ENCODE peak calls at places on chromosomes 4 and X, in seven cellular contexts. R, O, D, I, A, W and F are unnamed samples.

GRCh38 chr4:43990968-43991367 is 457.6 kb downstream of the KCTD8 start:
- DNase-seq in D (no peak), W (no peak), A (no peak), I (no peak), R (no peak), O (no peak), F (no peak)

GRCh38 chrX:70175338-70175737 is 1.9 kb upstream of the DGAT2L6 start:
- DNase-seq in I (no peak), D (no peak), W (no peak), O (no peak), A (no peak), R (no peak), F (no peak)

GRCh38 chr4:37762294-37763163 is 64.0 kb upstream of the PGM2 start:
- DNase-seq in W (no peak), I (peak), D (no peak), A (no peak), O (no peak), R (peak), F (no peak)

GRCh38 chrX:11196476-11196875 is 85.3 kb downstream of the HCCS start:
- DNase-seq in I (no peak), A (no peak), W (no peak), O (no peak), D (no peak), R (no peak), F (peak)

GRCh38 chr4:150962245-150962644 is 52.8 kb downstream of the LRBA start:
- DNase-seq in I (no peak), O (no peak), R (no peak), D (no peak), A (no peak), W (no peak), F (no peak)

GRCh38 chr4:56259595-56259994 is 127.7 kb downstream of the AASDH start:
- DNase-seq in D (no peak), W (no peak), I (no peak), R (no peak), O (no peak), A (no peak), F (no peak)

GRCh38 chr4:128635939-128636551 is 173.5 kb upstream of the JADE1 start:
- DNase-seq in I (no peak), R (no peak), O (peak), D (no peak), W (no peak), A (no peak), F (no peak)

GRCh38 chr4:62377700-62378099 is 1177.6 kb downstream of the ADGRL3 start:
- DNase-seq in A (no peak), D (no peak), I (no peak), O (no peak), W (no peak), R (no peak), F (no peak)

GRCh38 chr4:7655267-7655548 is 220.5 kb upstream of the PSAPL1 start:
- DNase-seq in W (no peak), D (no peak), A (no peak), O (no peak), I (no peak), R (no peak), F (no peak)

GRCh38 chr4:55824865-55825264 is 5.3 kb downstream of the EXOC1L start:
- DNase-seq in D (no peak), R (no peak), A (no peak), O (no peak), W (no peak), I (no peak), F (no peak)

GRCh38 chrX:55057691-55058249 is 17.1 kb upstream of the PAGE2B start:
- DNase-seq in A (peak), D (no peak), I (no peak), R (peak), W (no peak), O (peak), F (peak)

GRCh38 chr4:158871050-158871724 is 102.4 kb downstream of the FNIP2 start:
- DNase-seq in O (no peak), D (no peak), I (no peak), A (no peak), R (no peak), W (no peak), F (no peak)

GRCh38 chr4:21768349-21769310 is 179.9 kb downstream of the KCNIP4 start:
- DNase-seq in O (peak), I (no peak), R (no peak), D (no peak), W (no peak), A (no peak), F (no peak)

GRCh38 chr4:157217708-157218107 is 2.8 kb upstream of the GRIA2 start:
- DNase-seq in I (no peak), O (peak), D (no peak), R (no peak), A (no peak), W (no peak), F (no peak)

GRCh38 chrX:10900585-10901289 is 210.4 kb upstream of the HCCS start:
- DNase-seq in R (no peak), I (peak), A (peak), O (no peak), D (no peak), W (no peak), F (no peak)

GRCh38 chr4:160835789-160836188 is 1328.0 kb downstream of the FSTL5 start:
- DNase-seq in D (no peak), A (no peak), W (no peak), R (no peak), I (peak), O (peak), F (no peak)

GRCh38 chr4:147831452-147832192 is 99.7 kb downstream of the ARHGAP10 start:
- DNase-seq in W (no peak), A (peak), O (no peak), R (peak), D (peak), I (peak), F (peak)

GRCh38 chr4:71765349-71765748 is 18.5 kb downstream of the GC start:
- DNase-seq in A (no peak), I (peak), R (no peak), W (no peak), O (peak), D (no peak), F (no peak)

GRCh38 chr4:86600007-86600653 is 6.0 kb downstream of the PTPN13 start:
- DNase-seq in A (no peak), O (no peak), R (no peak), I (no peak), D (no peak), W (no peak), F (no peak)

GRCh38 chr4:86593726-86594558 is at the start of gene PTPN13:
- DNase-seq in O (peak), W (peak), R (peak), I (peak), D (peak), A (peak), F (peak)

GRCh38 chr4:86594559-86595425 is 677 bp downstream of the PTPN13 start:
- DNase-seq in A (peak), D (no peak), O (peak), W (peak), I (peak), R (peak), F (peak)

GRCh38 chr4:86595426-86595805 is 1.3 kb downstream of the PTPN13 start:
- DNase-seq in I (no peak), A (no peak), D (no peak), W (no peak), R (no peak), O (peak), F (no peak)

GRCh38 chr4:86596802-86597201 is 2.7 kb downstream of the PTPN13 start:
- DNase-seq in R (no peak), D (no peak), I (no peak), O (no peak), W (no peak), A (no peak), F (no peak)
- H3K4me3 ChIP-seq in R (no peak), D (no peak), I (peak), O (no peak), W (peak), A (no peak), F (peak)

DNA sequence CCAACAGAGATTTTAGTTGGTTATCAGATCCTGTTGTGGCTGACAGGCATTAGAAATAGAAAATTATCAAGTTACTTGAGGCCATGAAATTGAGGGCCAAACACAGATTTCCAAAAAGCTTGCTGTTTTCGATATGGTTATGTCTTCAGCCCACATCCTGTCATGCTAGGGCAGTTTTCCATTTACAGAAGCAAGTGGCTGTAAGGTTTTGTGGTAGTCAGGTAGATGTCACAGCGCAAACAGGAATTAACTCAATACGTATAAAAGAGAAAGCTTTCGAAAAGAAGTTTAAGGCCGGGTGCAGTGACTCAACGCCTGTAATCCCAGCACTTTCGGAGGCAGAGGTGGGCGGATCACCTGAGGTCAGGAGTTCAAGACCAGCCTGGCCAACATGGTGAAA is 104.6 kb downstream of the DMD start:
- DNase-seq in A (no peak), R (no peak), W (no peak), D (no peak), I (no peak), O (no peak), F (no peak)
- TF ChIP-seq CTCF in A (no peak), R (no peak), W (no peak), D (no peak), I (no peak), O (no peak), F (no peak)

GRCh38 chr4:122701965-122702364 is 30.5 kb upstream of the BBS12 start:
- DNase-seq in I (no peak), O (no peak), A (no peak), D (no peak), W (no peak), R (no peak), F (no peak)

GRCh38 chr4:122702939-122703338 is 29.6 kb upstream of the BBS12 start:
- DNase-seq in D (no peak), O (no peak), R (no peak), W (no peak), A (no peak), I (no peak), F (no peak)

GRCh38 chr4:122703868-122704267 is 28.6 kb upstream of the BBS12 start:
- DNase-seq in R (no peak), W (no peak), I (no peak), D (no peak), A (no peak), O (no peak), F (no peak)

GRCh38 chr4:122701061-122701460 is 31.4 kb upstream of the BBS12 start:
- DNase-seq in D (no peak), I (no peak), O (no peak), R (no peak), W (no peak), A (no peak), F (no peak)

GRCh38 chr4:122700178-122700725 is 32.3 kb upstream of the BBS12 start:
- DNase-seq in O (peak), A (no peak), R (no peak), D (peak), I (no peak), W (no peak), F (peak)
- H3K4me3 ChIP-seq in O (no peak), A (no peak), R (no peak), D (no peak), I (no peak), W (no peak), F (no peak)

GRCh38 chr4:162954976-162955375 is 211.7 kb downstream of the NAF1 start:
- DNase-seq in D (no peak), I (no peak), A (no peak), W (no peak), R (no peak), O (no peak), F (no peak)

GRCh38 chr4:162957521-162958143 is 209.1 kb downstream of the NAF1 start:
- DNase-seq in O (no peak), W (no peak), I (no peak), R (no peak), A (no peak), D (no peak), F (no peak)

GRCh38 chr4:162959056-162959455 is 207.6 kb downstream of the NAF1 start:
- DNase-seq in I (no peak), W (no peak), A (no peak), D (no peak), R (no peak), O (peak), F (no peak)
- TF ChIP-seq CTCF in I (peak), W (no peak), A (no peak), D (no peak), R (no peak), O (peak), F (no peak)

GRCh38 chr4:73860884-73861283 is 7.8 kb downstream of the PF4V1 start:
- DNase-seq in R (no peak), O (no peak), W (no peak), D (no peak), I (no peak), A (no peak), F (no peak)

GRCh38 chr4:73856518-73856917 is 3.4 kb downstream of the PF4V1 start:
- DNase-seq in I (no peak), O (no peak), D (no peak), W (no peak), R (no peak), A (no peak), F (no peak)

GRCh38 chr4:73860175-73860574 is 7.1 kb downstream of the PF4V1 start:
- DNase-seq in R (no peak), W (no peak), D (no peak), O (no peak), I (no peak), A (no peak), F (no peak)

GRCh38 chr4:73862357-73862756 is 6.8 kb upstream of the CXCL1 start:
- DNase-seq in R (no peak), W (no peak), A (no peak), D (no peak), I (no peak), O (no peak), F (no peak)

DNA sequence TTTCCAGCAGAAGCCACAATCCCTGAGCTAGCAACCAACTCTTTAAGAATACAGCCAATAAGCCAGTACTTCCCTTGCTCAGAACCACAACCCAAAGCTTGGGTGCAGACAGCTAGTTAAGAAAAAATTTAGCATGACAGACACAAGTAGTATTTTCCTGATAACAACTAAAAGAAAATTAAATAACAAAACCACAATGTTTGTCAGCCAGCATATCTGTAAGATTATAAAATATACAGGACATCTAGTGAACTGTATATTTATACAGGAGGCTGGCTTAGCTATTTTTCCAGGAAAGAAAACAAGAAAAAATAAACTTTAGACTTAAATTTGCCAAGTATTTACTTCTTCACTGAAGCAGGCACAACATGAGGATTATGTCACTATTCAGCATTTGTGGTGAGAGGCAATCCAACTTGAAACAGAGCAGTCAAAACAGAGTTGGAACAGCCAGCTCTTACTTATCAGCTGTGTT is 6.6 kb downstream of the PF4V1 start:
- DNase-seq in O (no peak), R (no peak), W (no peak), I (no peak), A (no peak), D (no peak), F (no peak)
- H3K4me3 ChIP-seq in O (no peak), R (no peak), W (no peak), I (no peak), A (no peak), D (no peak), F (no peak)

GRCh38 chr4:96676754-96677435 is 837.0 kb downstream of the PDHA2 start:
- DNase-seq in I (no peak), R (no peak), A (no peak), W (no peak), O (no peak), D (no peak), F (no peak)

GRCh38 chr4:96677499-96677898 is 837.6 kb downstream of the PDHA2 start:
- DNase-seq in W (no peak), O (no peak), D (no peak), R (no peak), I (peak), A (no peak), F (no peak)

GRCh38 chr4:96670381-96670780 is 830.5 kb downstream of the PDHA2 start:
- DNase-seq in D (no peak), W (no peak), R (no peak), O (no peak), I (no peak), A (no peak), F (no peak)

GRCh38 chr4:96675420-96675819 is 835.5 kb downstream of the PDHA2 start:
- DNase-seq in O (no peak), A (no peak), R (no peak), D (no peak), I (no peak), W (no peak), F (no peak)

GRCh38 chr4:96675916-96676315 is 836.0 kb downstream of the PDHA2 start:
- DNase-seq in I (no peak), A (no peak), R (no peak), D (no peak), O (no peak), W (no peak), F (no peak)
- TF ChIP-seq CTCF in I (no peak), A (no peak), R (no peak), D (no peak), O (no peak), W (no peak), F (no peak)

DNA sequence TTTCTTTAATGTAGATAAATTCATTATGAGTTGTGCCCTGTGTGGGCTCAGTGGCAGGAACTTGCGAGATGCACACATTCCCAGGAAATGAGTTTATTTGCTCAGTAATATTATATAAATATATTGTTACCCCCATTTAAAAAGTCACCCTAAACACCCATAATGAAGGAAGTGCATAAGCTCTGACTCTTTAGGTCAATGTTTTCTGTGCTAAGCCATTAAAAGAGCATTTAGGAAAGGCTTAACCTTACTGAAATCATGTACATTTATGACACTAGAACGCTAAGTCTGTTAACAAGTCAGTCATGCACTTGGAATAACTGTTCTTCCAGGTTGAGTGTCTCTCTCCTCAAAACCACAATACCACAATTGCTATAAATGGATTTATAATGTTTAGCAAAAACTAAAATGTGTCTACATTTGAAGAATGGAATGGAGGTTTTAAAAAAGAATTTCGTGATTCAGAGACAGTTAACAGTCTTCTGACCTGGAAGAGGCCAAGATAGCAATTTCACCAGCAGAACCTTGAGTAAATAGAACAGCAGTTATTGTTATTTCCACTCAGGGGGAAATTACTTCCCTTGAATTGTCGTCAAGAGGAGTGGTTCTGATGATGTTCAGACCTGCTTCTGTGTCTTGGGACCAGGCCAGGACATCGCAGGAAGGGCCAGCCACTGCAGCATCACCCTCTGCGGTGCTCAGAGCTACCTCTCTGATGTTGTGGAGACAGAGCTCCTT is 91.1 kb upstream of the VEGFC start:
- DNase-seq in W (no peak), R (no peak), A (peak), I (peak), D (no peak), O (no peak), F (peak)
- H3K4me3 ChIP-seq in W (no peak), R (no peak), A (peak), I (no peak), D (no peak), O (no peak), F (no peak)

GRCh38 chrX:18934708-18935107 is 49.2 kb downstream of the PHKA2 start:
- DNase-seq in A (no peak), D (no peak), W (no peak), I (no peak), O (no peak), R (no peak), F (no peak)

GRCh38 chrX:18935893-18936292 is 48.0 kb downstream of the PHKA2 start:
- DNase-seq in A (no peak), O (no peak), I (no peak), W (no peak), R (no peak), D (no peak), F (no peak)

GRCh38 chrX:18929775-18930174 is 54.1 kb downstream of the PHKA2 start:
- DNase-seq in O (no peak), I (no peak), R (no peak), A (no peak), W (no peak), D (no peak), F (no peak)

GRCh38 chrX:18933611-18934010 is 50.3 kb downstream of the PHKA2 start:
- DNase-seq in I (no peak), W (no peak), A (no peak), D (no peak), O (no peak), R (no peak), F (no peak)

DNA sequence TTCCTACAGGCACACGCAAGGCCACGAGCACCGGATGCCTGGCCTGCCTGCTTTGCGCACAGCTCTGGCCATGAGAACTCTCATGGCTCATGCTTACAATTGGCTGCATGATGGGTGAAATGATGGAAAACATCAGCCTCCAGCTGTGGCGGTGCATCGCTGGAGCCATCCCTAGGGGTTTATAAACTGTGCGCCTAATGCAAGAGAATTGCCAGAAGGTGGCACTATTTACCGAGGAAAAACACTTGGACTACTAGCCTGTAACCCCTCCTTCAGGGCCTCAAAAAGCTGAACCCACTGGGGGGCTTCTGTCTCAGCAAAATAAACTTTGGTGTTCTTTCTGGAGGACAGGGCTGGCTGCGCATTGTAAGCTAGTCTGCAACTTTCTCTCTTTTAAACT is 51.9 kb downstream of the PHKA2 start:
- DNase-seq in I (no peak), D (no peak), A (peak), W (no peak), O (peak), R (no peak), F (no peak)
- TF ChIP-seq CTCF in I (peak), D (no peak), A (peak), W (peak), O (peak), R (no peak), F (peak)

DNA sequence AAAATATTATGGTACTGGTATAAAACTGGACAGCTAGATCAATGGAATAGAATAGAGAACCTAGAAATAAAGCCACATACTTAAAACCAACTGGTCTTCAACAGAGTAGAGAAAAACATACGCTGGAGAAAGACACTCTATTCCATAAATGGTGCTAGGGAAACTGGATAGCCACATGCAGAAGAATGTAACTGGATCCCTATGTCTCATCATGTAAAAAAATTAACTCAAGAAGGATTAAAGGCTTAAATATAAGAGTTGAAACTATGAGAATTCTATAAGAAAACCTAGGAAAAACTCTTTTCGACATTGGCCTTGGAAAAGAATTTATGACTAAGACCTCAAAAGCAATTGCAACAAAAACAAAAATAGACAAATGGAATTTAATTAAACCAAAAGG is 114.6 kb downstream of the PCDH18 start:
- DNase-seq in I (no peak), D (no peak), O (no peak), W (no peak), A (no peak), R (no peak), F (no peak)
- H3K4me3 ChIP-seq in I (no peak), D (no peak), O (no peak), W (no peak), A (no peak), R (no peak), F (no peak)